ENCODE peak calls at places on chromosomes 13 and 19, in five cellular contexts. N is stimulated activated CD8-positive, alpha-beta memory T cell treated with anti-CD3 and anti-CD28 coated beads, Interleukin-7, amount 100 ng/mL, for 1 hour; J is HEK293T; D is ELR; O is left ventricle myocardium superior. V is an unnamed sample.

GRCh38 chr19:10797078-10797477 is 38.9 kb downstream of the TMED1 start:
- DNase-seq in N (peak), J (no peak), D (no peak), O (no peak), V (no peak)

GRCh38 chr19:15488489-15489226 is 9.4 kb upstream of the PGLYRP2 start:
- DNase-seq in D (no peak), O (peak), N (no peak), J (no peak), V (peak)

GRCh38 chr19:35354898-35355297 is 3.4 kb upstream of the FFAR3 start:
- DNase-seq in N (no peak), D (no peak), J (no peak), O (no peak), V (no peak)

GRCh38 chr13:77878186-77878585 is 40.4 kb downstream of the EDNRB start:
- DNase-seq in O (no peak), D (peak), J (no peak), N (no peak), V (no peak)

GRCh38 chr13:51674276-51674675 is 90.0 kb downstream of the WDFY2 start:
- DNase-seq in D (no peak), O (no peak), J (no peak), N (no peak), V (no peak)

GRCh38 chr13:39783051-39783450 is 127.6 kb downstream of the COG6 start:
- DNase-seq in D (peak), O (no peak), J (no peak), N (no peak), V (no peak)

GRCh38 chr13:106133025-106133424 is 402.4 kb downstream of the EFNB2 start:
- DNase-seq in N (no peak), J (no peak), D (peak), O (no peak), V (no peak)

GRCh38 chr19:4980087-4980486 is 11.2 kb downstream of the KDM4B start:
- DNase-seq in N (no peak), D (peak), J (no peak), O (no peak), V (no peak)

GRCh38 chr13:50991624-50992610 is 82.3 kb downstream of the RNASEH2B start:
- DNase-seq in D (no peak), O (no peak), N (no peak), J (no peak), V (peak)

GRCh38 chr19:36019061-36019670 is 5.2 kb upstream of the ALKBH6 start:
- DNase-seq in N (no peak), D (no peak), O (no peak), J (no peak), V (no peak)

GRCh38 chr19:8017808-8018207 is 12.4 kb upstream of the ELAVL1 start:
- DNase-seq in J (peak), N (no peak), D (no peak), O (no peak), V (peak)

GRCh38 chr19:31541396-31541795 is 192.2 kb upstream of the TSHZ3 start:
- DNase-seq in O (no peak), J (no peak), D (no peak), N (no peak), V (no peak)

GRCh38 chr13:20728579-20729300 is 25.2 kb downstream of the IL17D start:
- DNase-seq in J (no peak), N (no peak), D (no peak), O (no peak), V (no peak)

V was measured in cerebellar cortex.